ENCODE peak calls at places on chromosome 18, in ten cellular contexts. U is AG10803, A is dorsolateral prefrontal cortex, M is fibroblast of lung, R is pancreas, H is heart right ventricle, N is IMR-90, V is left lung, T is mammary epithelial cell, F is coronary artery. J is an unnamed sample.

GRCh38 chr18:9898792-9899549 is 13.2 kb downstream of the TXNDC2 start:
- DNase-seq in T (peak; percentile 70), F (no peak), A (no peak), H (no peak), N (peak; percentile 37), R (no peak), M (peak; percentile 74), V (no peak), U (peak; percentile 32), J (no peak)

GRCh38 chr18:74456409-74457042 is 582 bp downstream of the DIPK1C start:
- DNase-seq in V (no peak), H (peak; percentile 31), U (no peak), N (no peak), T (peak; percentile 25), A (no peak), F (no peak), M (no peak), R (no peak), J (no peak)

GRCh38 chr18:2471523-2471922 is 99.8 kb downstream of the METTL4 start:
- DNase-seq in N (no peak), T (no peak), F (no peak), H (no peak), A (no peak), U (no peak), R (no peak), V (no peak), M (no peak), J (no peak)

GRCh38 chr18:56269958-56270357 is 368.4 kb downstream of the TXNL1 start:
- DNase-seq in T (no peak), V (no peak), M (peak; percentile 33), R (no peak), A (no peak), N (no peak), U (peak; percentile 34), H (no peak), F (no peak), J (no peak)

GRCh38 chr18:61127714-61128485 is 205.3 kb upstream of the CDH20 start:
- DNase-seq in U (no peak), R (no peak), H (no peak), V (no peak), N (no peak), M (no peak), T (no peak), F (no peak), A (no peak), J (no peak)

GRCh38 chr18:46161721-46162421 is 57.7 kb downstream of the HAUS1 start:
- DNase-seq in U (no peak), T (no peak), R (no peak), M (no peak), H (no peak), A (no peak), V (no peak), F (no peak), N (no peak), J (no peak)

GRCh38 chr18:32929213-32929612 is 156.4 kb upstream of the KLHL14 start:
- DNase-seq in N (no peak), U (no peak), R (no peak), A (no peak), T (no peak), F (no peak), H (no peak), V (no peak), M (no peak), J (no peak)

GRCh38 chr18:42752921-42753320 is 362.6 kb downstream of the RIT2 start:
- DNase-seq in N (no peak), U (no peak), T (no peak), M (no peak), H (no peak), F (no peak), V (no peak), A (no peak), R (no peak), J (no peak)

GRCh38 chr18:58682429-58683069 is 11.3 kb downstream of the MALT1 start:
- DNase-seq in N (peak; percentile 74), U (peak; percentile 75), V (peak; percentile 48), M (peak; percentile 76), R (peak; percentile 61), A (no peak), T (peak; percentile 64), F (no peak), H (peak; percentile 42), J (peak; percentile 90)

GRCh38 chr18:33184918-33185317 is 255.6 kb downstream of the CCDC178 start:
- DNase-seq in H (no peak), F (no peak), U (no peak), T (no peak), V (no peak), N (no peak), M (no peak), A (no peak), R (no peak), J (no peak)

GRCh38 chr18:46158498-46158897 is 54.3 kb downstream of the HAUS1 start:
- DNase-seq in R (no peak), T (peak; percentile 74), N (peak; percentile 26), A (no peak), F (no peak), U (peak; percentile 41), M (peak; percentile 23), V (no peak), H (no peak), J (no peak)

GRCh38 chr18:8754995-8755955 is 49.9 kb downstream of the MTCL1 start:
- DNase-seq in N (peak; percentile 89), T (peak; percentile 65), H (no peak), A (no peak), V (no peak), M (peak; percentile 92), F (peak; percentile 11), R (no peak), U (peak; percentile 80), J (peak; percentile 83)
- H3K4me3 ChIP-seq in N (no peak overlapping the region), T (no peak overlapping the region), H (no peak overlapping the region), A (no peak overlapping the region), V (no peak overlapping the region), M (no peak overlapping the region), F (no peak overlapping the region), R (no peak overlapping the region), U (no peak overlapping the region), J (no peak overlapping the region)

DNA sequence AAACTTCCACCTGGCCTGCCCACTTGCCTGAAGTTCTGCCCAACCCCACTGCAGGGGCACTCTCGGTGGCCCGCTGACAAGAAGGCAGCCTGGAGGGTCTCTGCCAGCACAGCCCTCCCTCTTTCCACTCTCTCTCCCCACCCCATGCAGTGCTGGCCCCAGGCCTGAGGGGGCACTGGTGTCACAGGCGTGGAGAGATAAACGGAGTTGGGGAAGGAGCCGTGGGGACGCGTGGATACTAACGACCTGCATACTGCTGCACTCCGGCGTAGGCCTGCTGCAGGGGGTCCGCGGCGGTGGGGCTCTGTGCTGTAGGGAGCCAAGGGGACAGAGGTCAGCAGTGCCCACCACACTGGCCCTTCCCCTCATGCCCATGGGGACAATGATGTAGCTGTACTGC is 299.3 kb downstream of the CELF4 start:
- DNase-seq in U (no peak), V (no peak), H (no peak), N (no peak), T (no peak), M (no peak), F (no peak), R (no peak), A (no peak), J (no peak)
- TF ChIP-seq CTCF in U (no peak), V (no peak), H (no peak), N (peak; percentile 6), T (peak; percentile 19), M (no peak), F (no peak), R (no peak), A (no peak), J (no peak)

GRCh38 chr18:76476665-76477561 is 18.1 kb downstream of the ZNF516 start:
- DNase-seq in R (no peak), A (no peak), M (peak; percentile 96), U (peak; percentile 92), V (no peak), H (no peak), F (peak; percentile 28), T (no peak), N (peak; percentile 97), J (peak; percentile 93)

GRCh38 chr18:76472811-76473210 is 22.2 kb downstream of the ZNF516 start:
- DNase-seq in T (no peak), F (no peak), N (no peak), V (no peak), A (no peak), R (no peak), U (no peak), M (no peak), H (no peak), J (no peak)

GRCh38 chr18:76475450-76476203 is 19.4 kb downstream of the ZNF516 start:
- DNase-seq in N (no peak), H (no peak), A (no peak), M (peak; percentile 16), U (no peak), V (no peak), F (no peak), T (no peak), R (no peak), J (no peak)

GRCh38 chr18:76471593-76471992 is 23.4 kb downstream of the ZNF516 start:
- DNase-seq in N (no peak), M (no peak), H (no peak), A (no peak), R (no peak), T (no peak), U (no peak), V (no peak), F (peak; percentile 49), J (no peak)

DNA sequence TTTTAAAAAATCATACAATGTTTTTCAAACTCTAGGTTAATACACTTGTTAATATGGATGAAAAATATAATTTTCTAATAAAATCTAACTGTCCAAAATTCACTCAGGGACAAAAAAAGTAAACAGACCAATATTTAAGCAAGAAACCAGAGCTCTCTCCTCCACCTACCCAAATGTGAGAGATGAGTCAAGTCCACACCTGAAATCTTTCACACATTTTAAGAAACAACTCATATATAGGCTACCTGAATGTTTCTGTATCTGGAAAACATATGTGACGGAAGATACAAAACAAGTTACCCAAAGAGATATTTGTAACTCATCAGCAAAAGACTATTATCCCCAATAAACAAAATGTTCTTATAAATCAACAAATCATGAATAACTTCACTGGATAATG is 20.2 kb downstream of the ZNF516 start:
- DNase-seq in H (no peak), U (no peak), M (no peak), N (no peak), F (no peak), R (no peak), T (no peak), V (no peak), A (no peak), J (no peak)
- H3K4me3 ChIP-seq in H (no peak overlapping the region), U (no peak overlapping the region), M (no peak overlapping the region), N (no peak overlapping the region), F (no peak overlapping the region), R (no peak overlapping the region), T (no peak overlapping the region), V (no peak overlapping the region), A (no peak overlapping the region), J (no peak overlapping the region)

DNA sequence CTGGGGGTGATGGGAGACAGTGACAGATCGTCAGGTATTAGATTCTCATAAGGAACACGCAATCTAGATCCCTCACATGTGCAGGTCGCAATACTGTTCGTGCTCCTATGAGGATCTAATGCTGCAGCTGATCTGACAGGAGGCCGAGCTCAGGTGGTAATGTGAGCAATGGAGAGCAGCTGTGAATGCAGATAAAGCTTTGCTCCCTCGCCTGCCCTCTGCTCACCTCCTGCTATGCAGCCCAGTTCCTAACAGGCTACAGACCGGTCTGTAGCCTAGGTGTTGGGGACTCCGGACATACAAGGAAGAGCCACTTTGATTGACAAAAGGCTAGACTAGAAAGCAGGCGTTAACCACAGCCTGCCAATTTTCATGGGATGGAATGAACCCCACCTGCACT is 183.6 kb upstream of the TMEM200C start:
- DNase-seq in A (no peak), F (no peak), V (no peak), T (no peak), U (no peak), M (no peak), H (no peak), R (no peak), N (no peak), J (no peak)
- TF ChIP-seq CTCF in A (no peak), F (no peak), V (no peak), T (no peak), U (no peak), M (no peak), H (no peak), R (no peak), N (no peak), J (no peak)

J was measured in astrocyte of the spinal cord.